ENCODE peak calls at places on chromosomes 3 and 15, in nine cellular contexts. K is lung, N is hepatocyte, W is breast epithelium, H is foreskin fibroblast, Z is astrocyte of the spinal cord, X is uterus, P is gastrocnemius medialis, J is stomach. A is an unnamed sample.

GRCh38 chr15:45732544-45733130 is 97.8 kb downstream of the SQOR start:
- DNase-seq in N (no peak), K (no peak), W (no peak), J (peak), X (no peak), Z (no peak), H (no peak), P (no peak), A (peak)

GRCh38 chr3:125143982-125144652 is 68.4 kb downstream of the SLC12A8 start:
- DNase-seq in Z (peak), J (no peak), W (no peak), H (no peak), X (no peak), N (no peak), P (no peak), K (no peak), A (no peak)

GRCh38 chr3:172059532-172059931 is 20.2 kb downstream of the FNDC3B start:
- DNase-seq in W (no peak), N (no peak), K (no peak), J (no peak), Z (no peak), P (no peak), X (no peak), H (no peak), A (no peak)

GRCh38 chr15:76973906-76974305 is 21.0 kb upstream of the PSTPIP1 start:
- DNase-seq in Z (no peak), H (no peak), K (no peak), N (no peak), X (no peak), W (no peak), P (no peak), J (no peak), A (no peak)

GRCh38 chr15:92393287-92393993 is at the start of gene ST8SIA2:
- DNase-seq in W (no peak), X (no peak), Z (peak), J (no peak), K (no peak), H (no peak), N (peak), P (no peak), A (no peak)

GRCh38 chr15:46442901-46443590 is 808.2 kb downstream of the SQOR start:
- DNase-seq in X (no peak), K (no peak), P (no peak), Z (peak), N (no peak), J (no peak), W (no peak), H (peak), A (no peak)

GRCh38 chr3:13705051-13705450 is 156.1 kb downstream of the FBLN2 start:
- DNase-seq in N (no peak), P (no peak), J (no peak), X (no peak), W (no peak), Z (no peak), K (no peak), H (no peak), A (no peak)

GRCh38 chr3:101279162-101279561 is 41.2 kb downstream of the IMPG2 start:
- DNase-seq in J (no peak), Z (peak), K (no peak), H (peak), X (no peak), P (no peak), W (no peak), N (no peak), A (no peak)

GRCh38 chr3:137103739-137104138 is 146.0 kb downstream of the IL20RB start:
- DNase-seq in N (no peak), K (no peak), X (no peak), W (no peak), P (no peak), H (no peak), Z (no peak), J (no peak), A (no peak)

GRCh38 chr3:48410205-48411040 is 19.5 kb downstream of the PLXNB1 start:
- DNase-seq in P (peak), J (no peak), N (no peak), K (no peak), W (peak), X (peak), H (no peak), Z (no peak), A (peak)

GRCh38 chr3:48407542-48408099 is 22.3 kb downstream of the PLXNB1 start:
- DNase-seq in N (no peak), Z (no peak), X (peak), H (no peak), W (peak), P (peak), K (no peak), J (no peak), A (peak)

GRCh38 chr3:48406443-48407431 is 23.1 kb downstream of the PLXNB1 start:
- DNase-seq in P (no peak), N (no peak), X (no peak), K (no peak), H (no peak), Z (no peak), W (peak), J (peak), A (no peak)

GRCh38 chr3:48409291-48410201 is 20.3 kb downstream of the PLXNB1 start:
- DNase-seq in P (peak), W (peak), N (no peak), J (no peak), X (peak), H (no peak), Z (no peak), K (no peak), A (peak)

DNA sequence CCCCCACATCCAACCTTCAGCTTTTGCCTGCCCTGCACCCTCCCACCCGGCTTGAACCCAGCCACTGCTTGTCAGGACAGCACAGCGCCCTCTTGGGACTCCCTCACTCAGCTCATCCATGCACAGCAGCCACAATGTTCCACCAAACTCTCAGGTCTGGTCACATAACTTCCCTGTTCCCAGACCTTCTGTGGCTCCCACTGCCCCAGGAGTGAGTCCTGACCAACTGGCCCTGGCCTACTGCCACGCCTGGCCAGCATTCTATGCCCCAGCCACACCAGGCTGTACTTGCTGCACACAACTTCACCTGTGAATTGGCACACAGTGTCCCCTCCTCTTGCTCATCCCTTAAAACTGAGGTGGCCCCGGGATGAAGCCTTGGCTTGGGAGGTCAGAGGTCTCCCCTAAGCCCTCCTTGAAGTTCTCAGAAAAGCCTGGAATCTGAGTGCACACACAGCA is 21.0 kb downstream of the PLXNB1 start:
- DNase-seq in K (no peak), P (peak), H (no peak), N (no peak), W (peak), J (peak), Z (no peak), X (peak), A (peak)
- TF ChIP-seq CTCF in K (no peak), P (no peak), H (no peak), N (no peak), W (no peak), J (no peak), Z (no peak), X (no peak), A (no peak)

DNA sequence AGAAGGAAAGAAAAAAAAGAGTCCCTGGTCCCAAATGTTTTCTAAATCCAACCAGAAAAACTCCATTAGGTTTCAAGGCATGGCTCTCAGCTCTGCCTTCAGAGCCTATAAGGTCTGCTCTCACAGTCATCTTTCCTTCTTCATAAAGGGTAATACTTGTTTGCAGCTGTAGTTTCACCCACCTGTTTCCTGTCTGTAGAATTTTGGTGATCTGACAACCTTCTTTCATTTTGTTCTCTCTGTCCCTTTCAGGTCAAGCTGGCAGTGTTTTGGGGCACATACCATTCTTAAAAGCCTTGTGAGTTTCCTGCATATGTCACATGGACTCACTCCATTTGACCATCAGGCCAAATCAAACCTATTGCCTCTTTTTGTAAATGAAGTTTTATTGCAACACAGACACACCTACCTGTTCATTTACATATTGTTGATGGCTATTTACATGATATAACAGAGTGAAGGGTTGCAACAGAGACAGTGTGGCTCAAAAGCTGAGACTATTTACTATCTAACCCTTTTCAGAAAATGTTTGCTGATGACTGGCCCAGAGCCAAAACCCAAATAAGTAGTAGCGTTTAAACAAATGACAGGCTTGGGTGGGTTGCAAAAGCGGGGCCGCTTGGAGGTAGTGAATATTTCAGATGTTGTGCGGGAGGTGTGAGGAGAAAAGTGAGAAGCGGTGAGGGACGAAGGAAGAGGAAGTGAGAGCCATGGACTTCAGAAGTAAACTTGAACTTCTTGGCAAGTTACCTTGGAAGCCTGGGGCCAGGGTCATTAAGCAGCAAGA is 292.7 kb upstream of the PROK2 start:
- DNase-seq in J (no peak), P (no peak), H (no peak), W (no peak), X (no peak), Z (no peak), N (no peak), K (no peak), A (no peak)
- H3K4me3 ChIP-seq in J (no peak), P (no peak), H (no peak), W (no peak), X (no peak), Z (no peak), N (no peak), K (no peak), A (no peak)

GRCh38 chr3:149752788-149753136 is 473 bp upstream of the COMMD2 start:
- DNase-seq in H (no peak), P (no peak), N (no peak), W (no peak), X (no peak), J (no peak), Z (no peak), K (no peak), A (no peak)
- TF ChIP-seq CTCF in H (no peak), P (no peak), N (no peak), W (no peak), X (no peak), J (no peak), Z (no peak), K (no peak), A (no peak)

DNA sequence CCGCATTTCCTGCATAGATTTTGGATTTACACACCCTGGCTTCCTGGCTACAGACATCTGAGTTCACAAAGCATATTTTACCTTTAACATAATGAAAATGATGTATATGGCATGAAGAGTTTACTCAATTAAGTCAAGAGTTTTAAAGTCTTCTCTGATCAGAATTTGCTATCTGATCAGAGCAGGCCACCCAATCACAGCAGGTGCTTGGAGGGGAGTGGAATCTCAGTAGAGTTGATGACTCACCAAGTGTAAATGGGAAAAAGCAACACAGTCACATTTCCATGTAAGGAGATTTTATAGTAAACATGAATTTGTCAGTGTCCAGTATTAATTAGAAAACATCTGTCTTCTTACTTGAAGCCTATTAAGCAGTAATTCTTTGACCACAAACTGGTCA is 10.9 kb downstream of the MESD start:
- DNase-seq in J (no peak), X (no peak), N (no peak), H (no peak), P (no peak), K (no peak), W (no peak), Z (peak), A (no peak)
- H3K4me3 ChIP-seq in J (no peak), X (no peak), N (no peak), H (no peak), P (no peak), K (no peak), W (no peak), Z (no peak), A (no peak)

GRCh38 chr15:68652141-68652540 is 73.3 kb downstream of the CORO2B start:
- DNase-seq in K (no peak), P (no peak), W (peak), H (no peak), N (no peak), X (peak), Z (no peak), J (no peak), A (no peak)

GRCh38 chr15:68653031-68653635 is 74.3 kb downstream of the CORO2B start:
- DNase-seq in H (no peak), W (peak), P (no peak), X (peak), N (no peak), Z (no peak), J (no peak), K (no peak), A (no peak)

GRCh38 chr15:68654786-68655560 is 76.2 kb downstream of the CORO2B start:
- DNase-seq in W (peak), Z (no peak), P (no peak), J (no peak), X (peak), H (no peak), N (no peak), K (no peak), A (no peak)

GRCh38 chr15:68653795-68654194 is 75.0 kb downstream of the CORO2B start:
- DNase-seq in P (no peak), K (no peak), Z (no peak), J (no peak), H (no peak), X (no peak), W (peak), N (no peak), A (no peak)

GRCh38 chr15:68650901-68651709 is 72.3 kb downstream of the CORO2B start:
- DNase-seq in X (peak), W (peak), J (peak), H (no peak), N (peak), Z (no peak), K (no peak), P (no peak), A (peak)
- TF ChIP-seq CTCF in X (peak), W (no peak), J (peak), H (peak), N (peak), Z (peak), K (peak), P (peak), A (peak)